ENCODE peak calls at places on chromosome 16, in six cellular contexts. N is cardiac fibroblast, K is psoas muscle, U is dorsolateral prefrontal cortex, Y is heart right ventricle, B is body of pancreas. Z is an unnamed sample.

GRCh38 chr16:30941600-30942420 is 7.1 kb upstream of the ORAI3 start:
- DNase-seq in N (peak), K (peak), B (peak), Y (peak), U (peak), Z (no peak)

GRCh38 chr16:361872-362701 is 8.3 kb downstream of the MRPL28 start:
- DNase-seq in Y (peak), U (peak), K (peak), N (peak), B (peak), Z (peak)

GRCh38 chr16:85491798-85492616 is 121.1 kb upstream of the GSE1 start:
- DNase-seq in B (peak), N (no peak), K (peak), U (peak), Y (peak), Z (peak)

GRCh38 chr16:65833171-65833871 is 533.2 kb upstream of the CDH5 start:
- DNase-seq in B (no peak), K (no peak), U (no peak), N (peak), Y (no peak), Z (peak)

GRCh38 chr16:20079106-20079505 is 5.4 kb upstream of the GPR139 start:
- DNase-seq in B (no peak), Y (no peak), K (no peak), U (no peak), N (no peak), Z (no peak)

GRCh38 chr16:59633996-59634579 is 900.0 kb upstream of the GOT2 start:
- DNase-seq in B (no peak), N (peak), U (no peak), Y (no peak), K (no peak), Z (no peak)

GRCh38 chr16:11581677-11582076 is 5.0 kb downstream of the LITAF start:
- DNase-seq in U (no peak), K (no peak), N (no peak), B (no peak), Y (no peak), Z (no peak)

GRCh38 chr16:71929048-71929447 is 33.7 kb downstream of the IST1 start:
- DNase-seq in N (peak), K (peak), Y (no peak), U (peak), B (no peak), Z (peak)

GRCh38 chr16:59192551-59193199 is 458.6 kb upstream of the GOT2 start:
- DNase-seq in Y (no peak), U (no peak), K (no peak), N (peak), B (peak), Z (no peak)

GRCh38 chr16:3965306-3965705 is 84.8 kb upstream of the CREBBP start:
- DNase-seq in B (no peak), N (no peak), Y (no peak), K (no peak), U (no peak), Z (no peak)

GRCh38 chr16:54166342-54166865 is 120.2 kb downstream of the IRX3 start:
- DNase-seq in U (no peak), N (no peak), K (no peak), Y (no peak), B (no peak), Z (no peak)

GRCh38 chr16:83095926-83096692 is 469.3 kb downstream of the CDH13 start:
- DNase-seq in U (no peak), B (no peak), K (no peak), Y (no peak), N (peak), Z (no peak)

GRCh38 chr16:57526498-57526897 is 9.9 kb downstream of the CCDC102A start:
- DNase-seq in K (no peak), B (no peak), Y (no peak), U (no peak), N (no peak), Z (no peak)

GRCh38 chr16:48558269-48558915 is 51.6 kb downstream of the N4BP1 start:
- DNase-seq in B (no peak), Y (no peak), N (peak), U (no peak), K (no peak), Z (no peak)

GRCh38 chr16:31224092-31224955 is 7.4 kb upstream of the PYDC1 start:
- DNase-seq in U (no peak), Y (no peak), N (no peak), K (no peak), B (no peak), Z (no peak)

GRCh38 chr16:72291531-72291981 is 119.6 kb upstream of the PMFBP1 start:
- DNase-seq in U (no peak), N (peak), Y (no peak), K (no peak), B (no peak), Z (no peak)

GRCh38 chr16:63447121-63447520 is 1410.9 kb upstream of the CDH8 start:
- DNase-seq in Y (no peak), K (no peak), N (no peak), B (no peak), U (no peak), Z (no peak)

GRCh38 chr16:30692381-30693074 is 6.4 kb upstream of the SRCAP start:
- DNase-seq in B (no peak), N (no peak), K (no peak), Y (no peak), U (no peak), Z (no peak)

GRCh38 chr16:72355561-72355960 is 183.6 kb upstream of the PMFBP1 start:
- DNase-seq in U (no peak), K (no peak), N (peak), Y (no peak), B (no peak), Z (no peak)

GRCh38 chr16:66326995-66327513 is 39.4 kb upstream of the CDH5 start:
- DNase-seq in Y (no peak), B (peak), N (no peak), K (no peak), U (peak), Z (peak)

GRCh38 chr16:48537909-48538745 is 71.9 kb downstream of the N4BP1 start:
- DNase-seq in B (no peak), U (no peak), N (no peak), K (peak), Y (peak), Z (no peak)

GRCh38 chr16:65510241-65510640 is 388.4 kb upstream of the CDH11 start:
- DNase-seq in B (no peak), Y (no peak), N (no peak), U (no peak), K (no peak), Z (no peak)

GRCh38 chr16:58413359-58413758 is 21.1 kb downstream of the GINS3 start:
- DNase-seq in Y (no peak), N (peak), U (no peak), K (no peak), B (no peak), Z (no peak)

GRCh38 chr16:4674926-4675530 is 18.3 kb upstream of the NUDT16L1 start:
- DNase-seq in U (no peak), B (no peak), Y (no peak), K (no peak), N (no peak), Z (no peak)

GRCh38 chr16:57892041-57892440 is 78.9 kb downstream of the CNGB1 start:
- DNase-seq in N (peak), B (no peak), U (no peak), Y (no peak), K (no peak), Z (no peak)

GRCh38 chr16:17470002-17470870 is 524 bp downstream of the XYLT1 start:
- DNase-seq in N (peak), B (peak), K (peak), Y (no peak), U (no peak), Z (no peak)

GRCh38 chr16:69169607-69170352 is 17.2 kb upstream of the SNTB2 start:
- DNase-seq in U (no peak), Y (no peak), N (no peak), B (no peak), K (no peak), Z (no peak)

GRCh38 chr16:85192736-85193493 is 80.6 kb upstream of the CIBAR2 start:
- DNase-seq in U (no peak), B (no peak), Y (no peak), N (peak), K (no peak), Z (no peak)

GRCh38 chr16:4376126-4376819 is 4.6 kb downstream of the VASN start:
- DNase-seq in Y (peak), K (peak), N (peak), U (peak), B (peak), Z (peak)

GRCh38 chr16:72050769-72051464 is 3.4 kb upstream of the HP start:
- DNase-seq in K (peak), U (no peak), B (no peak), N (peak), Y (no peak), Z (no peak)

GRCh38 chr16:646679-647172 is 2.4 kb upstream of the WDR90 start:
- DNase-seq in N (no peak), K (no peak), Y (no peak), B (no peak), U (no peak), Z (no peak)

GRCh38 chr16:67531247-67531646 is 2.6 kb downstream of the RIPOR1 start:
- DNase-seq in B (no peak), Y (no peak), U (no peak), K (no peak), N (no peak), Z (no peak)

GRCh38 chr16:12976936-12977335 is 75.5 kb downstream of the SHISA9 start:
- DNase-seq in B (no peak), U (no peak), Y (no peak), K (no peak), N (no peak), Z (no peak)

GRCh38 chr16:69260019-69260418 is 51.1 kb upstream of the VPS4A start:
- DNase-seq in B (no peak), N (no peak), U (no peak), Y (no peak), K (no peak), Z (peak)

GRCh38 chr16:50628156-50628802 is 52.8 kb downstream of the SNX20 start:
- DNase-seq in Y (no peak), B (no peak), K (no peak), U (no peak), N (no peak), Z (no peak)

GRCh38 chr16:75764154-75764768 is 38.0 kb upstream of the CPHXL start:
- DNase-seq in Y (no peak), K (no peak), U (peak), B (peak), N (peak), Z (peak)

GRCh38 chr16:49832177-49832576 is 23.7 kb downstream of the ZNF423 start:
- DNase-seq in B (no peak), N (peak), U (no peak), K (no peak), Y (peak), Z (no peak)

GRCh38 chr16:86517652-86518258 is 7.4 kb downstream of the FOXF1 start:
- DNase-seq in B (peak), U (peak), Y (peak), N (peak), K (peak), Z (no peak)
- H3K4me3 ChIP-seq in B (no peak), U (no peak), Y (no peak), N (no peak), K (no peak), Z (no peak)

GRCh38 chr16:1940273-1941161 is 2.5 kb downstream of the MSRB1 start:
- DNase-seq in K (no peak), N (no peak), Y (no peak), U (no peak), B (peak), Z (no peak)

GRCh38 chr16:1941924-1942809 is 832 bp downstream of the MSRB1 start:
- DNase-seq in U (no peak), B (peak), K (no peak), N (peak), Y (no peak), Z (no peak)

GRCh38 chr16:1938910-1939309 is 4.1 kb downstream of the MSRB1 start:
- DNase-seq in U (no peak), K (no peak), B (no peak), Y (no peak), N (no peak), Z (no peak)

GRCh38 chr16:1942810-1943726 is at the start of gene MSRB1:
- DNase-seq in N (peak), K (peak), U (peak), B (peak), Y (peak), Z (peak)

DNA sequence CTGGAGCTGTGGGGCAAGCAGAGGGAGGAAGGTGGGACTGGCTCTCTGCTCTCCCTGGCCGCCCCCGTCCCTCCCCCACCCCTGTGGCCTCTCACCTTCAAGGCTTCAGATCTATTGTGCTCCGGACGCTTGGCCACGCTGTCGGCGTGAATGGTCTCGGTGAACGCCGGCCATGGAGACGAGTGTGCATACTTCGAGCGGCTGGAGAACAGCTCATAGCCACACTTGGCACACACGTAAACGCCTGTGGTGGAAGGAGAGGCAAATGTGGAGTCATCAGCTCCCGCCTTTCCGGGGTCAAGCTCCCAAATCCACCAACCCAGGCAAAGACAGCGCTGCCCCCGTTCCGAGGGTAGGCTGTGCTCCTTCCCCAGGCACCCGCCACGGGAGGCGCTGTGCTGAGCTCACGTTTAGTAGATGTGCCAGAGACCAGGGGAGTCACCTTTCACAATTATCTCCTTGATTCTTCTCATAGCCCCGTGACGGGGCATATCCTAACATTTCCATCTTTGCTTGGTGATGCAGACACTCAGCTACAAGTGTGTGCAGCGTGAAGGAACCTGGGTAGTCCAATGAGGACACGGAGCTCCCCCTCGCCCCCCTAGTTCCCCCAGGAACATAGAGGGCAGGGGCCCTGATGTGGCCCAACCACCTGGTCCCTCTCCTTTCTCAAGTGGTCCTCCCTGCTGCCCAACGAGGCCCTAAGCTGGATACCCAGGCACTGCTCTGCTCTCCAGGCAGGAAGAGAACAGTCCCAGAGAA is 1.7 kb downstream of the MSRB1 start:
- DNase-seq in N (no peak), U (no peak), Y (no peak), K (peak), B (peak), Z (no peak)
- TF ChIP-seq CTCF in N (no peak), U (no peak), Y (no peak), K (peak), B (peak), Z (peak)

GRCh38 chr16:14350626-14351025 is 279.4 kb downstream of the PARN start:
- DNase-seq in N (no peak), Y (no peak), B (no peak), K (no peak), U (no peak), Z (no peak)
- H3K4me3 ChIP-seq in N (no peak), Y (no peak), B (no peak), K (no peak), U (no peak), Z (no peak)

DNA sequence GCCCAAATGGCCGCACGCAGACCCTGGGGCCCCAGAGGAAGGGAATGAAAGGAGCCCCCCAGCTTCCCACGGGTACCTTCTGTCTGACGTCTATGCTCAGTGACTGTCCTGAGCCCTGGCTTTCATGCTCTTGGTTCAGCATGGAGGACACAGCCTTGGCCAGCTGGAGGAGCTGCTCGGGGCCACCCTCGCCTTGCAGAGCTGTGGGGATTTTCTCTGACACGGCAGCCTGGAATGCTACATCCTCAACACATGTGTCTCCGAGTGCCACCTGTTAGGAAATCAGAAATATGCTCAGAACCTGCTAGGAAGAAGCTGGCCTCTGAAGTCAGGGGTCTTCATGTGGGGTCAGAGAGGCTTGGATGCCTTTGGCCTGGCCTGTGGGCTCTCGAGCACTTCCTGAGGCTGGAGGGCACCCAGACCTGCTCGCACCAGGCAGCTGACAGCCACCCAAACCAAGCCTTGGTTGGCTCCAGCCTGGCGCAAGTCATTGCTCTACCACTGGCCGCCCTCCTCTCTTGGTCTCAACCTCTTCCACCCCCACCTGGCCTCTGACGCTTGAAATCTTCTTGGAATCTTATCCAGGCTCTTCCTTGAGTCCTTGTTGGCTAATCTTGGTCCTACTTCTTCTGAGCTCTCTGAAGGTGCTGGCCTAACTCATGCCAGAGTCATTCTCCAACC is 63.7 kb upstream of the BCO1 start:
- DNase-seq in B (no peak), K (no peak), Y (no peak), U (no peak), N (peak), Z (no peak)
- TF ChIP-seq CTCF in B (no peak), K (no peak), Y (no peak), U (no peak), N (peak), Z (no peak)

DNA sequence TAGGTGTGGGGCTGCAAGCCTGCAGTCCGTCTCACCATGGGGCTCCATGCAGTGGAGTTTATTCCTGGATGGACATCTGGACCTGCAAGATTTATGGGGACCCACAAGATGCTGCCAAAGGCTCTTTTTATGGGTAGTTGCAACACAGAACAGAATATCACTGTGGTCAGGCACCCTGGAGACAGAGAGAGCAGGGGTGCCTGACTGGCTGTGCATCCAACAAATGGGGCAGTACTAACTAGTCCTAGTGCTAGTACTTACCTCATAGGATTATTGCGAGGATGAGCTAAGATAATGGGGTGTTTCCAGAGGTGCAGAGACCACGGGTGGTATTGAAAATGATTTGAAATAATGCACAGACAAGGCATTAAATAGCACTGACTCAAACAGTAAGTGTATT is 42.4 kb upstream of the MMP2 start:
- DNase-seq in Y (no peak), K (no peak), U (no peak), N (no peak), B (no peak), Z (no peak)
- H3K4me3 ChIP-seq in Y (no peak), K (no peak), U (no peak), N (no peak), B (no peak), Z (no peak)

GRCh38 chr16:23597003-23597756 is 1.1 kb upstream of the NDUFAB1 start:
- DNase-seq in Y (no peak), U (no peak), K (peak), B (no peak), N (no peak), Z (no peak)
- TF ChIP-seq CTCF in Y (peak), U (no peak), K (peak), B (no peak), N (peak), Z (no peak)

DNA sequence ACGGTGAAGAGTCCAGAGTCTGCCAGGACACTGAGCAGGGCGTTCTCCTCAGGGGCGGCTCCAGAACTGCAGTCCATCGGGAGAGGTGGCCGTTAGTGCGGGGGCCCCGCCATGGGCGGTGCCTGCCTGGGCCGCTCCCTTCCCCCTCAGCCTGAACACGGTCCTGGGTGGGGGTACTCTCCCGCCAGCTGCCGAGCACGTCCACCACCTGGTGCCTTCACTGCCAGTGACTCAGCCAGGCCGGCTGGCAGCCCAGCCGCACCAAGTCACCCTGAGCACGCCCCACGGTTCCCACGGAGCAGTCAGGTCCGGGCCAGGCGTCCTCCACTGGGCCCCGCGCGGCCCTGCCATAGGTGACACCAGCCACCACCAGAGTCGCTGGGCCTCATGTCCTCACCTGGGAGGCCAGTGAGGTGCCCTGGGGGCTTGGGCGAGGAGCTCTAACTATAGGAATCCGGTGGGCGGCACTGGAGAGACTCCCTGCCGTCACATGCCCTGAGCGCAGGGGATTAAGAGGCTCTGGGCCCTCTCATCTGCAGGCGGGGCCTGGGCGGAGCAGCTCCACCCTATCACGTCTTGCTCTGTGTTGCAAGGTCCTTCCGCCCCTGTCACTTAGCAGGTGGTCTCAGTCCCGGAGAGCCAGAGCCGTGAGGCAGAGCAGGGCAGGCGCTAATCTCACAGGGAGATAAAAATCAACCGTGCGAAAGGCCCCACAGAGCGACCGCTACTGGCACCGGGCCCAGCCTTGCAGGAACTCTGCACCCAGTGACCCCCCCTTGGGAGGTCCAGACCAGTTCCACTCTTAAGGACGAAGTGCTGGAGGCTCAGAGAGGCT is 14.3 kb downstream of the PIEZO1 start:
- DNase-seq in N (peak), B (peak), Y (peak), U (no peak), K (peak), Z (no peak)
- H3K4me3 ChIP-seq in N (no peak), B (no peak), Y (no peak), U (no peak), K (peak), Z (peak)

Z was measured in LNCaP clone FGC.